ENCODE peak calls at places on chromosomes 11 and 22, in five cellular contexts. One of them, this sample, is unnamed.

GRCh38 chr22:37481347-37481907 is 4.8 kb downstream of the MFNG start:
- DNase-seq in fibroblast of the aortic adventitia: no peak
- DNase-seq in kidney epithelial cell: no peak
- DNase-seq in sigmoid colon: no peak
- DNase-seq in Peyer's patch: no peak
- DNase-seq in this sample: no peak

GRCh38 chr11:15627560-15627959 is 512.8 kb downstream of the INSC start:
- DNase-seq in Peyer's patch: no peak
- DNase-seq in sigmoid colon: no peak
- DNase-seq in fibroblast of the aortic adventitia: peak
- DNase-seq in kidney epithelial cell: no peak
- DNase-seq in this sample: no peak

GRCh38 chr22:47801541-47802245 is 1039.2 kb downstream of the TBC1D22A start:
- DNase-seq in Peyer's patch: no peak
- DNase-seq in kidney epithelial cell: no peak
- DNase-seq in sigmoid colon: no peak
- DNase-seq in fibroblast of the aortic adventitia: no peak
- DNase-seq in this sample: no peak

GRCh38 chr22:38420734-38421133 is 34.3 kb downstream of the KCNJ4 start:
- DNase-seq in Peyer's patch: no peak
- DNase-seq in kidney epithelial cell: no peak
- DNase-seq in fibroblast of the aortic adventitia: no peak
- DNase-seq in sigmoid colon: no peak
- DNase-seq in this sample: no peak

GRCh38 chr22:30000566-30000965 is 79.7 kb upstream of the HORMAD2 start:
- DNase-seq in kidney epithelial cell: no peak
- DNase-seq in sigmoid colon: no peak
- DNase-seq in fibroblast of the aortic adventitia: peak
- DNase-seq in Peyer's patch: no peak
- DNase-seq in this sample: no peak

GRCh38 chr11:8963569-8964323 is 496 bp downstream of the TMEM9B start:
- DNase-seq in sigmoid colon: peak
- DNase-seq in fibroblast of the aortic adventitia: peak
- DNase-seq in kidney epithelial cell: peak
- DNase-seq in Peyer's patch: no peak
- DNase-seq in this sample: no peak

GRCh38 chr11:108486828-108487227 is 11.4 kb downstream of the POGLUT3 start:
- DNase-seq in sigmoid colon: no peak
- DNase-seq in Peyer's patch: no peak
- DNase-seq in fibroblast of the aortic adventitia: no peak
- DNase-seq in kidney epithelial cell: no peak
- DNase-seq in this sample: no peak

GRCh38 chr11:84290647-84291046 is 1004.5 kb upstream of the CCDC90B start:
- DNase-seq in sigmoid colon: no peak
- DNase-seq in Peyer's patch: no peak
- DNase-seq in kidney epithelial cell: peak
- DNase-seq in fibroblast of the aortic adventitia: peak
- DNase-seq in this sample: no peak

GRCh38 chr11:19013181-19013857 is 47.2 kb downstream of the MRGPRX2 start:
- DNase-seq in sigmoid colon: no peak
- DNase-seq in Peyer's patch: no peak
- DNase-seq in fibroblast of the aortic adventitia: no peak
- DNase-seq in kidney epithelial cell: no peak
- DNase-seq in this sample: no peak

GRCh38 chr11:85774256-85775097 is 36.5 kb downstream of the SYTL2 start:
- DNase-seq in Peyer's patch: no peak
- DNase-seq in sigmoid colon: no peak
- DNase-seq in kidney epithelial cell: no peak
- DNase-seq in fibroblast of the aortic adventitia: no peak
- DNase-seq in this sample: no peak

GRCh38 chr11:11970556-11970955 is 37.9 kb downstream of the DKK3 start:
- DNase-seq in fibroblast of the aortic adventitia: no peak
- DNase-seq in sigmoid colon: no peak
- DNase-seq in Peyer's patch: no peak
- DNase-seq in kidney epithelial cell: no peak
- DNase-seq in this sample: no peak

GRCh38 chr11:41307371-41308080 is 151.9 kb downstream of the LRRC4C start:
- DNase-seq in Peyer's patch: no peak
- DNase-seq in fibroblast of the aortic adventitia: no peak
- DNase-seq in sigmoid colon: no peak
- DNase-seq in kidney epithelial cell: no peak
- DNase-seq in this sample: no peak

GRCh38 chr11:93028959-93029536 is 59.6 kb downstream of the MTNR1B start:
- DNase-seq in Peyer's patch: no peak
- DNase-seq in fibroblast of the aortic adventitia: no peak
- DNase-seq in sigmoid colon: no peak
- DNase-seq in kidney epithelial cell: no peak
- DNase-seq in this sample: no peak

GRCh38 chr11:38046571-38047135 is 1448.6 kb upstream of the RAG2 start:
- DNase-seq in Peyer's patch: no peak
- DNase-seq in sigmoid colon: no peak
- DNase-seq in kidney epithelial cell: no peak
- DNase-seq in fibroblast of the aortic adventitia: no peak
- DNase-seq in this sample: no peak

GRCh38 chr11:60485987-60486386 is 6.6 kb upstream of the MS4A12 start:
- DNase-seq in fibroblast of the aortic adventitia: no peak
- DNase-seq in Peyer's patch: no peak
- DNase-seq in kidney epithelial cell: no peak
- DNase-seq in sigmoid colon: no peak
- DNase-seq in this sample: no peak

GRCh38 chr22:37764622-37765021 is 43.1 kb upstream of the GCAT start:
- DNase-seq in kidney epithelial cell: no peak
- DNase-seq in Peyer's patch: no peak
- DNase-seq in fibroblast of the aortic adventitia: no peak
- DNase-seq in sigmoid colon: no peak
- DNase-seq in this sample: no peak

GRCh38 chr22:48035897-48036296 is 1273.4 kb downstream of the TBC1D22A start:
- DNase-seq in sigmoid colon: no peak
- DNase-seq in Peyer's patch: no peak
- DNase-seq in kidney epithelial cell: no peak
- DNase-seq in fibroblast of the aortic adventitia: no peak
- DNase-seq in this sample: no peak

GRCh38 chr22:20740222-20740951 is 33.5 kb upstream of the SERPIND1 start:
- DNase-seq in fibroblast of the aortic adventitia: no peak
- DNase-seq in sigmoid colon: no peak
- DNase-seq in kidney epithelial cell: no peak
- DNase-seq in Peyer's patch: no peak
- DNase-seq in this sample: no peak

GRCh38 chr11:129814244-129814992 is 1.2 kb upstream of the TMEM45B start:
- DNase-seq in fibroblast of the aortic adventitia: no peak
- DNase-seq in kidney epithelial cell: no peak
- DNase-seq in Peyer's patch: no peak
- DNase-seq in sigmoid colon: no peak
- DNase-seq in this sample: no peak

GRCh38 chr11:112605093-112605666 is 344.5 kb upstream of the PLET1 start:
- DNase-seq in Peyer's patch: no peak
- DNase-seq in sigmoid colon: no peak
- DNase-seq in fibroblast of the aortic adventitia: peak
- DNase-seq in kidney epithelial cell: no peak
- DNase-seq in this sample: peak

GRCh38 chr22:19164425-19164824 is 14.1 kb downstream of the SLC25A1 start:
- DNase-seq in fibroblast of the aortic adventitia: no peak
- DNase-seq in sigmoid colon: no peak
- DNase-seq in Peyer's patch: no peak
- DNase-seq in kidney epithelial cell: no peak
- DNase-seq in this sample: no peak

GRCh38 chr22:49721211-49721763 is 106.4 kb downstream of the BRD1 start:
- DNase-seq in Peyer's patch: no peak
- DNase-seq in kidney epithelial cell: no peak
- DNase-seq in sigmoid colon: no peak
- DNase-seq in fibroblast of the aortic adventitia: no peak
- DNase-seq in this sample: no peak

GRCh38 chr11:123302751-123303195 is 107.7 kb upstream of the CLMP start:
- DNase-seq in kidney epithelial cell: no peak
- DNase-seq in Peyer's patch: no peak
- DNase-seq in fibroblast of the aortic adventitia: peak
- DNase-seq in sigmoid colon: no peak
- DNase-seq in this sample: peak

GRCh38 chr11:104033134-104033533 is 3.3 kb upstream of the DDI1 start:
- DNase-seq in sigmoid colon: no peak
- DNase-seq in kidney epithelial cell: peak
- DNase-seq in Peyer's patch: no peak
- DNase-seq in fibroblast of the aortic adventitia: peak
- DNase-seq in this sample: no peak

GRCh38 chr11:71330996-71331395 is 78.6 kb upstream of the SHANK2 start:
- DNase-seq in kidney epithelial cell: no peak
- DNase-seq in sigmoid colon: peak
- DNase-seq in fibroblast of the aortic adventitia: no peak
- DNase-seq in Peyer's patch: no peak
- DNase-seq in this sample: no peak

GRCh38 chr11:702731-703461 is 3.1 kb upstream of the EPS8L2 start:
- DNase-seq in fibroblast of the aortic adventitia: no peak
- DNase-seq in kidney epithelial cell: no peak
- DNase-seq in sigmoid colon: peak
- DNase-seq in Peyer's patch: peak
- DNase-seq in this sample: no peak
- H3K4me3 ChIP-seq in fibroblast of the aortic adventitia: no peak
- H3K4me3 ChIP-seq in kidney epithelial cell: no peak
- H3K4me3 ChIP-seq in sigmoid colon: no peak
- H3K4me3 ChIP-seq in Peyer's patch: no peak
- H3K4me3 ChIP-seq in this sample: no peak

GRCh38 chr11:119388103-119388502 is 6.6 kb upstream of the USP2 start:
- DNase-seq in fibroblast of the aortic adventitia: no peak
- DNase-seq in sigmoid colon: no peak
- DNase-seq in Peyer's patch: no peak
- DNase-seq in kidney epithelial cell: no peak
- DNase-seq in this sample: no peak

GRCh38 chr11:119384332-119384731 is 2.8 kb upstream of the USP2 start:
- DNase-seq in Peyer's patch: no peak
- DNase-seq in sigmoid colon: no peak
- DNase-seq in kidney epithelial cell: no peak
- DNase-seq in fibroblast of the aortic adventitia: no peak
- DNase-seq in this sample: no peak

DNA sequence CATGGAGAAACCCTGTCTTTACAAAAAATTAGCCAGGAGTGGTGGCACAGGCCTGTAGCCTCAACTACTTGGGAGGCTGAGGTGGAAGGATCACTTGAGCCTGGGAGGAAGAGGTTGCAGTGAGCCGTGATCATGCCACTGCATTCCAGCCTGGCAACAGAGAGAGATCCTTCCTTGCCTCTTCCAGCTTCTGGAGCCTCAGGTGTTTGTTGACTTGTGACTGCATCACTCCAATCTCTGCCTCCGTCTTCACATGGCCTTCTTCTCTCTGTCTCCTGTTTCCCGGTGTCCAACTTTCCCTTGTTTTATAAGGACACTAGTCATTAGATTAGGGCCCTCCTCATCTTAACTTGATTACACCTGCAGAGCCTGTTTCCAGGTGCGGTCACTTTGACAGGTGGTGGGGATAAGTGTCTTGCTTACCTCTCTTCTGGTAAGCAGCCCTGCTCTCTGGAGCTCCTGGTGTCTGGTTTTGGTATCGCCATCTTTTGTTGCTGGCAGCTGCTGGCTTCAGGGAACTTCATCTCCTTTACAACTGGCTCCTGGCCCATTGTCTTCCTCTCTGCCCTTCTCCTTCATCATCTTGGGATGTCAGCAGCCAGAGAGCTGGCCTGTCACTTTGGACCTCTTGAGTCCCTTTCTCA is 8.2 kb upstream of the USP2 start:
- DNase-seq in kidney epithelial cell: no peak
- DNase-seq in fibroblast of the aortic adventitia: no peak
- DNase-seq in Peyer's patch: no peak
- DNase-seq in sigmoid colon: no peak
- DNase-seq in this sample: no peak
- TF ChIP-seq CTCF in kidney epithelial cell: peak
- TF ChIP-seq CTCF in fibroblast of the aortic adventitia: peak
- TF ChIP-seq CTCF in Peyer's patch: no peak
- TF ChIP-seq CTCF in sigmoid colon: no peak
- TF ChIP-seq CTCF in this sample: peak

GRCh38 chr11:111170761-111171379 is 74.7 kb upstream of the POU2AF2 start:
- DNase-seq in sigmoid colon: no peak
- DNase-seq in fibroblast of the aortic adventitia: no peak
- DNase-seq in kidney epithelial cell: no peak
- DNase-seq in Peyer's patch: no peak
- DNase-seq in this sample: no peak

GRCh38 chr11:111167666-111168065 is 77.9 kb upstream of the POU2AF2 start:
- DNase-seq in kidney epithelial cell: no peak
- DNase-seq in Peyer's patch: no peak
- DNase-seq in fibroblast of the aortic adventitia: no peak
- DNase-seq in sigmoid colon: no peak
- DNase-seq in this sample: no peak

GRCh38 chr11:111162306-111162705 is 83.2 kb upstream of the POU2AF2 start:
- DNase-seq in sigmoid colon: no peak
- DNase-seq in fibroblast of the aortic adventitia: peak
- DNase-seq in Peyer's patch: no peak
- DNase-seq in kidney epithelial cell: no peak
- DNase-seq in this sample: no peak

DNA sequence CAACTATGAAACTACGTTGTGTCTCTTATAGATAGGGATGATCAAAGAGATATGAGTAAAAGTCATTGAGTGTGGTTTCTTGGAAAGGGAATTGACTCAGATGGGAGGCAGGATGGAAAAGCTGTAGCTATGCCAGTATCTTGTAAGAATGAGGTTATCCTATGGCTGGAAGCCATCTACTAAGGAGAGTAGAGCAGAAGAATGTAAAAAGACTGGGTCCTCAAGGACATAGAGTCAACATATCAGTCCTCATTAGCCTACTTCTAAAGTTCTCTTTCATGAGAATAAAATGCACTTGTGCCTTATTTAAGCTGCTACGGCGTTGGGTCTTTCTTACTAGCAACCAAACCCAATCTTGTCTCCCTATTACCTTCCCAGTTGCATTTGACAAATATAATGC is 78.9 kb upstream of the POU2AF2 start:
- DNase-seq in Peyer's patch: no peak
- DNase-seq in kidney epithelial cell: no peak
- DNase-seq in sigmoid colon: no peak
- DNase-seq in fibroblast of the aortic adventitia: peak
- DNase-seq in this sample: no peak
- H3K4me3 ChIP-seq in Peyer's patch: no peak
- H3K4me3 ChIP-seq in kidney epithelial cell: no peak
- H3K4me3 ChIP-seq in sigmoid colon: no peak
- H3K4me3 ChIP-seq in fibroblast of the aortic adventitia: no peak
- H3K4me3 ChIP-seq in this sample: no peak

GRCh38 chr11:69460540-69461257 is 20.8 kb upstream of the LINC01488 start:
- DNase-seq in kidney epithelial cell: no peak
- DNase-seq in fibroblast of the aortic adventitia: peak
- DNase-seq in sigmoid colon: no peak
- DNase-seq in Peyer's patch: no peak
- DNase-seq in this sample: peak

GRCh38 chr11:69463181-69463891 is 18.1 kb upstream of the LINC01488 start:
- DNase-seq in kidney epithelial cell: no peak
- DNase-seq in Peyer's patch: no peak
- DNase-seq in fibroblast of the aortic adventitia: peak
- DNase-seq in sigmoid colon: no peak
- DNase-seq in this sample: no peak

GRCh38 chr11:69463892-69464620 is 17.4 kb upstream of the LINC01488 start:
- DNase-seq in Peyer's patch: no peak
- DNase-seq in kidney epithelial cell: no peak
- DNase-seq in fibroblast of the aortic adventitia: no peak
- DNase-seq in sigmoid colon: no peak
- DNase-seq in this sample: no peak

GRCh38 chr11:69461272-69461962 is 20.0 kb upstream of the LINC01488 start:
- DNase-seq in sigmoid colon: no peak
- DNase-seq in kidney epithelial cell: no peak
- DNase-seq in fibroblast of the aortic adventitia: no peak
- DNase-seq in Peyer's patch: no peak
- DNase-seq in this sample: no peak

GRCh38 chr11:69462106-69463045 is 19.1 kb upstream of the LINC01488 start:
- DNase-seq in kidney epithelial cell: no peak
- DNase-seq in sigmoid colon: no peak
- DNase-seq in Peyer's patch: no peak
- DNase-seq in fibroblast of the aortic adventitia: no peak
- DNase-seq in this sample: no peak
- TF ChIP-seq CTCF in kidney epithelial cell: no peak
- TF ChIP-seq CTCF in sigmoid colon: no peak
- TF ChIP-seq CTCF in Peyer's patch: no peak
- TF ChIP-seq CTCF in fibroblast of the aortic adventitia: no peak
- TF ChIP-seq CTCF in this sample: no peak

GRCh38 chr11:32916361-32916760 is 23.8 kb downstream of the QSER1 start:
- DNase-seq in fibroblast of the aortic adventitia: no peak
- DNase-seq in sigmoid colon: no peak
- DNase-seq in kidney epithelial cell: no peak
- DNase-seq in Peyer's patch: no peak
- DNase-seq in this sample: no peak
- H3K4me3 ChIP-seq in fibroblast of the aortic adventitia: no peak
- H3K4me3 ChIP-seq in sigmoid colon: no peak
- H3K4me3 ChIP-seq in kidney epithelial cell: no peak
- H3K4me3 ChIP-seq in Peyer's patch: no peak
- H3K4me3 ChIP-seq in this sample: no peak

This sample was measured in AG09309.